ENCODE peak calls at places on chromosomes 13 and 19, in four cellular contexts. One of them, this sample, is unnamed.

GRCh38 chr19:5790573-5791520 is at the start of gene DUS3L:
- DNase-seq in K562: peak; percentile 99
- DNase-seq in HEK293T: peak; percentile 96
- DNase-seq in HepG2: peak; percentile 97
- DNase-seq in this sample: peak; percentile 96

GRCh38 chr19:48553676-48554384 is 1.9 kb downstream of the SULT2B1 start:
- DNase-seq in K562: peak; percentile 76
- DNase-seq in HepG2: peak; percentile 69
- DNase-seq in HEK293T: no peak
- DNase-seq in this sample: peak; percentile 51

GRCh38 chr19:49475995-49476880 is 2.2 kb downstream of the FLT3LG start:
- DNase-seq in HEK293T: peak; percentile 75
- DNase-seq in HepG2: no peak
- DNase-seq in K562: peak; percentile 64
- DNase-seq in this sample: peak; percentile 96

GRCh38 chr13:45292176-45292575 is 48.8 kb downstream of the TPT1 start:
- DNase-seq in K562: no peak
- DNase-seq in HepG2: no peak
- DNase-seq in HEK293T: no peak
- DNase-seq in this sample: no peak

GRCh38 chr19:7612282-7613274 is 16.8 kb downstream of the XAB2 start:
- DNase-seq in HepG2: no peak
- DNase-seq in HEK293T: no peak
- DNase-seq in K562: no peak
- DNase-seq in this sample: no peak

GRCh38 chr13:78875792-78876580 is 217.0 kb upstream of the OBI1 start:
- DNase-seq in K562: no peak
- DNase-seq in HepG2: no peak
- DNase-seq in HEK293T: peak; percentile 48
- DNase-seq in this sample: peak; percentile 71

GRCh38 chr13:111866731-111867245 is 200.2 kb upstream of the SOX1 start:
- DNase-seq in HEK293T: no peak
- DNase-seq in K562: no peak
- DNase-seq in HepG2: no peak
- DNase-seq in this sample: no peak

GRCh38 chr13:59458908-59459579 is 704.7 kb downstream of the DIAPH3 start:
- DNase-seq in K562: no peak
- DNase-seq in HepG2: no peak
- DNase-seq in HEK293T: no peak
- DNase-seq in this sample: no peak

GRCh38 chr19:13215572-13216380 is 65.6 kb downstream of the IER2 start:
- DNase-seq in HepG2: peak; percentile 35
- DNase-seq in HEK293T: no peak
- DNase-seq in K562: no peak
- DNase-seq in this sample: no peak

GRCh38 chr13:81395368-81395767 is 1054.4 kb upstream of the SPRY2 start:
- DNase-seq in HEK293T: peak; percentile 45
- DNase-seq in HepG2: no peak
- DNase-seq in K562: peak; percentile 34
- DNase-seq in this sample: peak; percentile 58
- TF ChIP-seq ELF4 in HEK293T: no peak
- TF ChIP-seq ELF4 in HepG2: no peak
- TF ChIP-seq ELF4 in K562: no peak
- TF ChIP-seq ELF4 in this sample: no peak

GRCh38 chr13:113428469-113428865 is 24.8 kb downstream of the ADPRHL1 start:
- DNase-seq in HepG2: no peak
- DNase-seq in K562: no peak
- DNase-seq in HEK293T: no peak
- DNase-seq in this sample: no peak

GRCh38 chr13:113428871-113429607 is 24.2 kb downstream of the ADPRHL1 start:
- DNase-seq in HEK293T: no peak
- DNase-seq in K562: no peak
- DNase-seq in HepG2: no peak
- DNase-seq in this sample: no peak

GRCh38 chr13:113426591-113426986 is 26.7 kb downstream of the ADPRHL1 start:
- DNase-seq in HepG2: no peak
- DNase-seq in K562: no peak
- DNase-seq in HEK293T: no peak
- DNase-seq in this sample: no peak

GRCh38 chr13:113425931-113426590 is 27.2 kb downstream of the ADPRHL1 start:
- DNase-seq in HepG2: no peak
- DNase-seq in K562: no peak
- DNase-seq in HEK293T: no peak
- DNase-seq in this sample: peak; percentile 9

DNA sequence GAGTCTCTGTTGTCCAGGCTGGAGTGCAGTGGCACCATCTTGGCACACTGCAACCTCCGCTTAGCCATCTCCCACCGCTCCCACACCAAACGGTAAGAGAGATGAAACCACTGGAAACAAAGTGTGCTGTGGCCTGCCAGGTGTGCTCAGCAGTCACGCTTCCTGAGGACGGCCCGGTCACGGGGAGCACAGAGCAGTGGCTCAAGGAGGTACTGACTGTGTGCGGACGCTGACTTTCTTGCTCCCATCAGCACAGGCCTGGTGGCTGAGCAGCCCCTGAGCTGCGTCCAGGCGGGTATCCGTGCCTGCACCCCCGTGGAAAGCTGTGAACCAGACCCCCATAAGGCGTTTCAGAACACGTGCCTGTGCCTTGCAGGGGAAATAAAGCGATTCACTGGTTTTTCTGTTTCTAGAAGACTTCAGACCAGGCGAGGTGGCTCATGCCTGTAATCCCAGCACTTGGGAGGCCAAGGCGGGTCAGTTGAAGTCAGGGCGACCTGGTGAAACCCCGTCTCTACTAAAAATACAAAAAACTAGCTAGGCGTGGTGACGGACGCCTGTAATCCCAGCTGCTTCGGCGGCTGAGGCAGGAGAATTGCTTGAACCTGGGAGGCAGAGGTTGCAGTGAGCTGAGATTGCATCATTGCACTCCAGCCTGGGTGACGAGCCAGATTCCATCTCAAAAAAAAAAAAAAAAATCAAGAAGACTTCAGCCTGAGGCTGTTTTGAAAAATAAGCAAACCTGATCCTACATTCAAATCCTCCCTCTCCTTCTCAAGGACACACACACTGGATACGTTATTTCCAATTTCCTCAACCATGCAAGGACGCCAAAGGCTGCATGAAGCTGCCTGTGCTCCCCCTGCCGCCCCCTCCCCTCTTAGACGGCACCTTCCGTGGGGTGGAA is 25.5 kb downstream of the ADPRHL1 start:
- DNase-seq in HEK293T: no peak
- DNase-seq in HepG2: no peak
- DNase-seq in K562: no peak
- DNase-seq in this sample: no peak
- TF ChIP-seq ELF4 in HEK293T: no peak
- TF ChIP-seq ELF4 in HepG2: no peak
- TF ChIP-seq ELF4 in K562: no peak
- TF ChIP-seq ELF4 in this sample: no peak

GRCh38 chr13:71751074-71751473 is 115.9 kb downstream of the DACH1 start:
- DNase-seq in K562: no peak
- DNase-seq in HEK293T: no peak
- DNase-seq in HepG2: no peak
- DNase-seq in this sample: no peak
- TF ChIP-seq ELF4 in K562: no peak
- TF ChIP-seq ELF4 in HEK293T: no peak
- TF ChIP-seq ELF4 in HepG2: no peak
- TF ChIP-seq ELF4 in this sample: no peak

GRCh38 chr13:27137759-27138158 is 33.9 kb downstream of the USP12 start:
- DNase-seq in HepG2: no peak
- DNase-seq in K562: no peak
- DNase-seq in HEK293T: no peak
- DNase-seq in this sample: no peak

GRCh38 chr13:27140060-27140459 is 31.6 kb downstream of the USP12 start:
- DNase-seq in K562: no peak
- DNase-seq in HEK293T: no peak
- DNase-seq in HepG2: no peak
- DNase-seq in this sample: no peak

GRCh38 chr13:27141746-27142145 is 29.9 kb downstream of the USP12 start:
- DNase-seq in K562: no peak
- DNase-seq in HEK293T: no peak
- DNase-seq in HepG2: no peak
- DNase-seq in this sample: no peak

GRCh38 chr13:27139565-27139964 is 32.0 kb downstream of the USP12 start:
- DNase-seq in HepG2: no peak
- DNase-seq in HEK293T: no peak
- DNase-seq in K562: no peak
- DNase-seq in this sample: no peak

GRCh38 chr13:27138457-27139093 is 33.0 kb downstream of the USP12 start:
- DNase-seq in K562: peak; percentile 57
- DNase-seq in HEK293T: no peak
- DNase-seq in HepG2: no peak
- DNase-seq in this sample: no peak
- TF ChIP-seq ELF4 in K562: peak; percentile 99
- TF ChIP-seq ELF4 in HEK293T: no peak
- TF ChIP-seq ELF4 in HepG2: no peak
- TF ChIP-seq ELF4 in this sample: no peak

DNA sequence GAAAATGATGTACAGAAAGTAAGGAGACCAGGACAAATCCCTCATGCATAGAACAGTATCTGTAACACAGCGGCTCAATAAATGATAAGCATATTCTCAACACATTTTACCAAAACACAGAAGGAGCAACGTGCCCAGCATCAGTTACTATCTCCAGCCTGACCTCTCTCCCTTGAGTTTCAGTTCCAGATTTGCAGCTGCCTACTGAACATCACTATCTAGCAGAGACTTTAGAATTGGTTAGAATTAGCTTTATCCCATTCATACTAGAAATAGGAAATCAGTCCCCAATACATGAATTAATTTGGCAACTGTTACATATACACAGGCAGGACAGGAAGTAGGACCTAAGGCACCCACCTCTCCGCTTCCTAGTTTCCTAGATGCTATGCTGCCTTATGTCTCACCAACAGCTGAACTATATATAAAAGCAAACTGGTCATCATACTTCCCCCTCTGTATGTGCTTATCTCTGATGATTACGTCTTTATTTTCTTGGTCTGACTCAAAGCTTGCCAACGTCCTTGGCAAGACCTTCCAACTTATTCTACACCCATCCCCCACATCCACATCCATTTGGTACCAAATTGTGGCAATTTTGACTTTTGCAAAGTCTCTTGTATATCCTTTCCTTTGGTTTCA is 61.1 kb downstream of the SACS start:
- DNase-seq in HepG2: no peak
- DNase-seq in HEK293T: no peak
- DNase-seq in K562: no peak
- DNase-seq in this sample: no peak
- TF ChIP-seq ELF4 in HepG2: no peak
- TF ChIP-seq ELF4 in HEK293T: no peak
- TF ChIP-seq ELF4 in K562: no peak
- TF ChIP-seq ELF4 in this sample: no peak